ENCODE peak calls at places on chromosomes 12 and 14, in five cellular contexts. Q is sigmoid colon, N is aorta, X is GM23248, U is foreskin fibroblast. O is an unnamed sample.

GRCh38 chr14:53696217-53696965 is 260.2 kb downstream of the BMP4 start:
- DNase-seq in Q (no peak), N (no peak), X (no peak), U (no peak), O (no peak)

GRCh38 chr12:51391047-51391837 is at the start of gene GALNT6:
- DNase-seq in Q (no peak), N (peak), X (no peak), U (no peak), O (peak)

GRCh38 chr14:71532349-71532748 is 399.9 kb upstream of the RGS6 start:
- DNase-seq in Q (no peak), N (peak), X (peak), U (no peak), O (no peak)

GRCh38 chr12:10101042-10101579 is 2.3 kb upstream of the CLEC1A start:
- DNase-seq in Q (peak), N (no peak), X (peak), U (peak), O (peak)

GRCh38 chr14:70871863-70872677 is 35.2 kb upstream of the PCNX1 start:
- DNase-seq in Q (no peak), N (no peak), X (no peak), U (no peak), O (no peak)

GRCh38 chr14:37140176-37140575 is 32.2 kb downstream of the SLC25A21 start:
- DNase-seq in Q (no peak), N (no peak), X (no peak), U (no peak), O (no peak)

GRCh38 chr12:90085491-90086274 is 377.0 kb upstream of the ATP2B1 start:
- DNase-seq in Q (no peak), N (no peak), X (peak), U (peak), O (no peak)

GRCh38 chr12:98744692-98745091 is 99.6 kb downstream of the APAF1 start:
- DNase-seq in Q (no peak), N (no peak), X (no peak), U (no peak), O (no peak)

GRCh38 chr12:132426349-132427176 is 63.4 kb upstream of the FBRSL1 start:
- DNase-seq in Q (no peak), N (no peak), X (no peak), U (no peak), O (no peak)

GRCh38 chr12:13173012-13173441 is 23.5 kb upstream of the EMP1 start:
- DNase-seq in Q (peak), N (no peak), X (peak), U (peak), O (no peak)

GRCh38 chr12:13087766-13088165 is 15.7 kb downstream of the GSG1 start:
- DNase-seq in Q (no peak), N (no peak), X (no peak), U (no peak), O (no peak)

GRCh38 chr12:72075891-72076557 is 137.4 kb downstream of the TPH2 start:
- DNase-seq in Q (no peak), N (no peak), X (no peak), U (no peak), O (no peak)

GRCh38 chr14:89890589-89890988 is 63.9 kb downstream of the EFCAB11 start:
- DNase-seq in Q (no peak), N (no peak), X (no peak), U (no peak), O (no peak)

GRCh38 chr12:59484575-59484974 is 111.3 kb upstream of the SLC16A7 start:
- DNase-seq in Q (no peak), N (no peak), X (no peak), U (no peak), O (no peak)

GRCh38 chr14:90815817-90816662 is at the start of gene TTC7B:
- DNase-seq in Q (peak), N (no peak), X (peak), U (no peak), O (no peak)

GRCh38 chr12:28023156-28023887 is 50.8 kb upstream of the PTHLH start:
- DNase-seq in Q (no peak), N (no peak), X (peak), U (peak), O (no peak)

GRCh38 chr14:23829736-23830474 is 123.7 kb upstream of the DHRS4 start:
- DNase-seq in Q (no peak), N (peak), X (peak), U (peak), O (peak)

GRCh38 chr12:3753549-3754284 is 808 bp upstream of the CRACR2A start:
- DNase-seq in Q (peak), N (no peak), X (peak), U (no peak), O (no peak)
- H3K4me3 ChIP-seq in Q (no peak), N (no peak), X (peak), U (peak), O (no peak)

DNA sequence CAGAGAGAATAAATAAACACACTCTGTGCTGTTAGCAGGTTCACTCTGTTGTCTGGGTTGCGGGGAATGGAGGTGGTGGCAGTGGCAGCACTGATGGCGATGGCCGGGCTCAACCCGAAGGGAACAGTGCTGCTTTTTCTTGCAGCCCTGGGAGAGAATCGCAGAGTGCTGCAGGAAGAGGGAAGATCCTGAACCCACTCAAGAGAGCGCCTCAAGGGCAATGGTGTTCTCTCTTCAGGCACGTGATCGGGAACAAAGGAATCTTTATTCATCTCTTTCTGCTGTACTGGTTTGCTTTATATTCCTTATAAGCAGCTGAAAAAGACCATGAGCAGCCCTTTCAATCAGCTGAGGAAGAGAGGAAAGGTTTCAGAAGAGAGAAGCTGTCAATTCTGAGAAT is 142.4 kb downstream of the PHLDA1 start:
- DNase-seq in Q (no peak), N (no peak), X (no peak), U (no peak), O (no peak)
- H3K4me3 ChIP-seq in Q (no peak), N (no peak), X (no peak), U (no peak), O (no peak)

GRCh38 chr14:57266060-57266459 is 2.6 kb downstream of the EXOC5 start:
- DNase-seq in Q (no peak), N (no peak), X (peak), U (peak), O (no peak)
- H3K4me3 ChIP-seq in Q (no peak), N (no peak), X (peak), U (no peak), O (no peak)

GRCh38 chr12:122435186-122435585 is 12.7 kb upstream of the CLIP1 start:
- DNase-seq in Q (peak), N (no peak), X (no peak), U (no peak), O (no peak)

GRCh38 chr12:122437656-122438121 is 15.2 kb upstream of the CLIP1 start:
- DNase-seq in Q (peak), N (peak), X (peak), U (peak), O (peak)
- H3K4me3 ChIP-seq in Q (no peak), N (no peak), X (peak), U (no peak), O (no peak)

GRCh38 chr14:94424371-94424770 is 28.2 kb downstream of the SERPINA11 start:
- DNase-seq in Q (no peak), N (no peak), X (no peak), U (no peak), O (no peak)

GRCh38 chr14:94426526-94426925 is 26.1 kb downstream of the SERPINA11 start:
- DNase-seq in Q (no peak), N (no peak), X (no peak), U (no peak), O (peak)

GRCh38 chr14:94423465-94424056 is 29.0 kb downstream of the SERPINA11 start:
- DNase-seq in Q (peak), N (peak), X (peak), U (peak), O (peak)

GRCh38 chr14:94427016-94427613 is 25.5 kb downstream of the SERPINA11 start:
- DNase-seq in Q (no peak), N (no peak), X (no peak), U (no peak), O (no peak)

DNA sequence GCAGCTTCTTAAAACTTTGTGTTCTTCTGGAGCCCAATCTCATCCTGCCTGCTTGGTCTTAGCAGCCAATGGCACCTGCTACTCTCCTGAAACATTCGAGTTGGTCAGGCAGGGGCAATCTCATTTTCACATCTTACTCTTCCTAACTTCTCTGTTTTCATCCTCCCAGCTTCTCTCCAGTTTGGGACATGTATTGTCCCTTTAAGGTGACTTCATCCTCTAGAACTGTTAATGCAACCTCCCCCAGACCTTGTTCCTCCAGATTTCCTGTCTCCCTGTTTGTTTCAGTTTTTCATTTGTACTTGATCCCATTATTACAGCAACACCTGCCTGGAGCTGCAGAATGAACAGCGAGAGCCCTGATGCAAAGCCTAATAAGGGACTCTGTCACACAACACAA is 31.3 kb downstream of the SERPINA11 start:
- DNase-seq in Q (no peak), N (no peak), X (no peak), U (no peak), O (no peak)
- H3K4me3 ChIP-seq in Q (no peak), N (no peak), X (no peak), U (no peak), O (no peak)

GRCh38 chr14:65462411-65462810 is 49.9 kb downstream of the FUT8 start:
- DNase-seq in Q (no peak), N (no peak), X (peak), U (no peak), O (no peak)
- H3K4me3 ChIP-seq in Q (no peak), N (no peak), X (no peak), U (no peak), O (no peak)

O was measured in prostate gland.